ENCODE peak calls at places on chromosomes 2 and 18, in five cellular contexts. P is K562, H is HepG2, N is GM12891, Y is H1. A is an unnamed sample.

GRCh38 chr18:68244786-68245185 is 470.1 kb downstream of the TMX3 start:
- DNase-seq in P (no peak), H (no peak), N (no peak), Y (no peak), A (no peak)

GRCh38 chr2:211944572-211944971 is 594.0 kb downstream of the ERBB4 start:
- DNase-seq in P (no peak), H (no peak), N (no peak), Y (peak; percentile 46), A (no peak)

GRCh38 chr2:50108245-50108644 is 923.7 kb downstream of the NRXN1 start:
- DNase-seq in P (no peak), H (no peak), N (no peak), Y (no peak), A (no peak)

GRCh38 chr2:170157025-170157684 is 20.8 kb upstream of the MYO3B start:
- DNase-seq in P (no peak), H (peak; percentile 77), N (no peak), Y (no peak), A (no peak)

GRCh38 chr2:51710222-51710621 is 678.3 kb upstream of the NRXN1 start:
- DNase-seq in P (peak; percentile 3), H (peak; percentile 18), N (peak; percentile 1), Y (peak; percentile 63), A (no peak)

GRCh38 chr18:75167137-75167536 is 41.8 kb downstream of the PTGR3 start:
- DNase-seq in P (no peak), H (no peak), N (no peak), Y (no peak), A (no peak)

GRCh38 chr2:197273485-197273884 is 37.1 kb downstream of the ANKRD44 start:
- DNase-seq in P (no peak), H (no peak), N (no peak), Y (no peak), A (no peak)

GRCh38 chr2:44753552-44754285 is 187.8 kb upstream of the SIX3 start:
- DNase-seq in P (no peak), H (no peak), N (no peak), Y (no peak), A (no peak)

GRCh38 chr2:231604101-231604684 is 11.5 kb downstream of the TEX44 start:
- DNase-seq in P (no peak), H (peak; percentile 36), N (peak; percentile 61), Y (peak; percentile 81), A (no peak)

GRCh38 chr2:200509227-200509607 is 651 bp downstream of the KCTD18 start:
- DNase-seq in P (peak; percentile 26), H (no peak), N (no peak), Y (peak; percentile 48), A (no peak)

GRCh38 chr2:203490391-203490790 is 44.7 kb downstream of the RAPH1 start:
- DNase-seq in P (no peak), H (peak; percentile 8), N (no peak), Y (no peak), A (no peak)

GRCh38 chr2:126839711-126840110 is 59.0 kb upstream of the TEX51 start:
- DNase-seq in P (peak; percentile 16), H (no peak), N (no peak), Y (no peak), A (no peak)

GRCh38 chr2:177593448-177593847 is 200.9 kb downstream of the AGPS start:
- DNase-seq in P (no peak), H (no peak), N (no peak), Y (no peak), A (no peak)

GRCh38 chr2:43345391-43345813 is 119.0 kb upstream of the ZFP36L2 start:
- DNase-seq in P (no peak), H (no peak), N (no peak), Y (no peak), A (no peak)

GRCh38 chr2:216659301-216659700 is 26.1 kb downstream of the IGFBP2 start:
- DNase-seq in P (no peak), H (no peak), N (no peak), Y (no peak), A (no peak)

DNA sequence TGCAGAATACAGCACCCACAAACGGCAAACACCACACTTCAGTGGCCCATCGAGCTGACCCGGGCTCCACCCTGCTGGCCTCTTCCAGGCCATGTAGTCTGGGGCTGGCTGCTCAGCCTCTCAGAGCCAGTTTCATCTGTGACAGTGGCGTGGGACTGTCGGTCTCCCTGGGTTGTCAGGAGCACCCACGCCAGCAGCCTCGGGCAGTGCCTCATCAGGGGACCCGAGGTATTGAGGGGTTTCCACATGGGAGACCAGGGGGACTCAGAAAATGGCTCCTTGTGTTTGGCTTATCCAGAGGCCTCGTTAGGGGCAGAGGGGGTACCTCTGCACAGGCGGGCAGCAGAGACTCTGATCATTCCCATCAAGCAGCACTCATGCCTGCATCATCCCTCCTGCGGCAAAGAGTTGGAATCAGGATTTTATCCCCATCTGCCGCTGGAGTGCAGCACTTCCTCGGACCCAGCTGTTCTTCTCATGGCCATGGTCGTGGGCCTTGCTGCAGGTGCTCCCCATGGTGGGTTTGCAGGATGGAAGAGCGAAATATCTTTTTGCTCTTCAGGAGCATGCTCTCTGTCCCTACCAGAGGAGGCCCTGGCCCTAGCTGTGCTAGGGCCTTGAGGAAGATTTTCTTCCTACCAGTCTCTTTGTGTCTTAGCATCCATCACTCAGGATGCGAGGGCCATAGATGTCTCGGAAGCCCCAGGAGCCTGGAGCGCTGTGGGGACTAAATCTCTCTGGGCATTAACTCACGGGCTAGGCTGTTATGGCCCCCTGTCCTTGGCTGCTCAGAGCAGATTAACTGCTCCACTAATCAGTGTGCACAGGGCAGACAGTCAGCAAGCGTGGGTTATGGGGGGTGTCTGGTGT is 100.8 kb downstream of the CLIP4 start:
- DNase-seq in P (no peak), H (no peak), N (no peak), Y (peak; percentile 33), A (no peak)
- TF ChIP-seq POLR2AphosphoS5 in P (no peak), H (no peak), N (no peak), Y (no peak), A (no peak)

GRCh38 chr2:8003462-8004075 is 678.3 kb upstream of the ID2 start:
- DNase-seq in P (peak; percentile 13), H (no peak), N (no peak), Y (no peak), A (no peak)
- TF ChIP-seq TAF1 in P (no peak), H (no peak), N (no peak), Y (no peak), A (no peak)

GRCh38 chr2:70554338-70554892 is 789 bp upstream of the TGFA start:
- DNase-seq in P (no peak), H (no peak), N (no peak), Y (no peak), A (no peak)
- TF ChIP-seq POLR2A in P (no peak), H (no peak), N (no peak), Y (no peak), A (no peak)

DNA sequence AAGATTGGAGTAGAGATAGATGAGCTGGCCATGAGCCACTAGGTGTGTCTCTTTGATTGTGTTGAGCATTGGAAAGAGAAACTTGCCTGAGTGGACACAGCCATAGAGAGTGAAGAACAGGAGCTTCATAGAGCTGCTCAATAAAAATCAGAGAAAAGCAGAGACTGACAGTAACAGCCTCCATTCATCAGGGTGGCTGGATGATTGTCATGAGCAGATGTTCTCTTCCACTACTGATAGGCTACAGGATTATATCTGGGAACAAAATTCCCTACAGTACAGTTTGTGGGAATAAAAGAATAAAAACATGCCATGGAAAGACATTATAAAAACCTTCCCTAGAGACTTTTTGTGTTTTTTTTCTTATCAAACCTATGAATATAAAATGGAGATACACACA is 404.8 kb upstream of the ACVR2A start:
- DNase-seq in P (no peak), H (no peak), N (no peak), Y (no peak), A (no peak)
- TF ChIP-seq POLR2AphosphoS5 in P (no peak), H (no peak), N (no peak), Y (no peak), A (no peak)

DNA sequence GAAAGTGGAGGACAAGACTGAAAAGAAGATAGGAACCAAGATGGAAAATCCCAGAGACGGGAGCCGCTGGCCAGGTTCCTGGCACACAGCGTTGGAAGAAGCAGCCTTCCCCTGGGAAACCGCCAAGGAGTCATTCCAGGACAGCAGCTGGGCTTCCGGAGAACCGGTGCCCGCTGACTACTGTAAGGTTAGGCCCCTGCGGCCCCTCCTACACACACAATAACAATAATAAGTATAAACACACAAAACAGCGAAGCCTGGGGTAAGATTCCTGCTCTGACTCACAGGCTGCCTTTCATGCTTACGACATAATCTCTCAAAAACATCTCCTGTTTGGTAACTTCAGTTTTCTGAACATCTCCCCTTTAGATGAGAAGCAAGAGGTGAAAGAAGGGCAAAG is 28.1 kb upstream of the MYCN start:
- DNase-seq in P (no peak), H (no peak), N (no peak), Y (peak; percentile 40), A (no peak)
- TF ChIP-seq TAF1 in P (no peak), H (no peak), N (no peak), Y (no peak), A (no peak)

DNA sequence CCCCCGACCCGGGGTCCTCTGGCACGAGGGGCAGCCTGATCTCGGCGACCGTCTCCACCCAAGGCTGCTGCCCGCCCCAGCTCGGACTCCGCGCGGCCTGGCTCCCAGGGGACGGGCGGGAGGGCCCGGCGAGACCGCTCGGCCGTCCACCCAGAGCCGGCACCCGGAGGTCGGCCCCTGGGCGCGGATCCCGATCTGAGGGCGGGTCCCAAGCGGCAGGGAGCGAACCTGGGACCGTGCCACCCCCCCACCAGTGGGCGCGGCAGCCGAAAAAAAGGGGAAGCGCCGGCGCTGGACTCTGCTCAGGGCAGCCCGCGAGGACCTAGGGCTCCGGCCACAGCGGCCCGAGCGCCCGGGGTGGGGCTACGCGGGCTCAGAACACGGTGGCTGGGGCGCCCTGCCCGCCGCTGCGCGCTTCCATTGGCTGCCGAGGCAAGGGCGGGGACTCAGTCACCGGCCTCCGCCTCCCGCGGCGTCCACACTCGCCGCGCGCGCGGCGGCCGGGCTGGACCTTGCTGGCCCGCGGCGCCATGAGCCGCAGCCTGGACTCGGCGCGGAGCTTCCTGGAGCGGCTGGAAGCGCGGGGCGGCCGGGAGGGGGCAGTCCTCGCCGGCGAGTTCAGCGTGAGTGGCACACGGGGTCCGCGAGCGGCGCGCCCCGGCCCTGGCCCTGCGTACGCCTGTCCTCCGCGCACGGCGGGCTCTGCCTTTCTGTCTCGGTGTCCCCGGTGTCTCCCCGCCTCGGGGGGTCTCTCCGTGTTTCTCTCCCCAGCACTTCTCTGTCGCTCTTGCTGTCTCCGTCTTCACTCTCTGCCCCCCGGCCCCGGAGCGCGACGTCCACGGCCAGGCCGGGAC is at the start of gene PTPN18:
- DNase-seq in P (peak; percentile 95), H (peak; percentile 87), N (peak; percentile 70), Y (peak; percentile 77), A (peak; percentile 86)
- TF ChIP-seq POLR2A in P (peak; percentile 76), H (peak; percentile 93), N (no peak), Y (peak; percentile 36), A (peak; percentile 48)

A was measured in GM12892.